ENCODE peak calls at places on chromosomes 7 and 10, in four cellular contexts. U is neuronal stem cell, B is mesenchymal stem cell, Q is IMR-90. L is an unnamed sample.
A peak's percentile ranks its signal among the peaks of the same experiment; 100 is the strongest.

GRCh38 chr10:85623758-85624157 is 742.8 kb downstream of the GRID1 start:
- DNase-seq in U (no peak), B (no peak), Q (no peak), L (no peak)

GRCh38 chr10:76049581-76050290 is 618.3 kb downstream of the LRMDA start:
- DNase-seq in U (no peak), B (peak; percentile 45), Q (no peak), L (no peak)

GRCh38 chr10:97919012-97919411 is 69.4 kb downstream of the GOLGA7B start:
- DNase-seq in U (no peak), B (no peak), Q (no peak), L (no peak)

GRCh38 chr10:51405580-51406367 is 293.6 kb downstream of the CSTF2T start:
- DNase-seq in U (peak; percentile 41), B (no peak), Q (peak; percentile 12), L (peak; percentile 38)

GRCh38 chr10:94076325-94076841 is 82.7 kb downstream of the PLCE1 start:
- DNase-seq in U (no peak), B (peak; percentile 47), Q (peak; percentile 71), L (no peak)

GRCh38 chr7:17489987-17490386 is 191.5 kb downstream of the AHR start:
- DNase-seq in U (no peak), B (no peak), Q (no peak), L (no peak)

GRCh38 chr7:158734861-158735260 is 30.3 kb upstream of the NCAPG2 start:
- DNase-seq in U (no peak), B (peak; percentile 30), Q (peak; percentile 57), L (no peak)

GRCh38 chr7:140451716-140452115 is 27.6 kb downstream of the MKRN1 start:
- DNase-seq in U (no peak), B (no peak), Q (no peak), L (no peak)

GRCh38 chr7:90951229-90951628 is 313.0 kb upstream of the FZD1 start:
- DNase-seq in U (no peak), B (no peak), Q (no peak), L (no peak)

GRCh38 chr7:23471090-23471859 is 984 bp upstream of the IGF2BP3 start:
- DNase-seq in U (peak; percentile 92), B (peak; percentile 89), Q (peak; percentile 68), L (peak; percentile 92)

GRCh38 chr7:108094375-108094774 is 35.8 kb downstream of the LAMB4 start:
- DNase-seq in U (no peak), B (peak; percentile 18), Q (peak; percentile 76), L (no peak)

GRCh38 chr7:158329014-158329610 is 258.5 kb downstream of the PTPRN2 start:
- DNase-seq in U (no peak), B (no peak), Q (no peak), L (peak; percentile 34)

GRCh38 chr10:527416-527815 is 162.1 kb downstream of the DIP2C start:
- DNase-seq in U (no peak), B (no peak), Q (peak; percentile 66), L (no peak)

GRCh38 chr7:28955723-28956607 is 2.2 kb downstream of the TRIL start:
- DNase-seq in U (peak; percentile 72), B (peak; percentile 55), Q (peak; percentile 4), L (peak; percentile 90)

GRCh38 chr10:82609845-82610244 is 734.9 kb downstream of the NRG3 start:
- DNase-seq in U (no peak), B (no peak), Q (no peak), L (peak; percentile 31)

GRCh38 chr7:101743995-101744360 is 73.4 kb upstream of the CUX1 start:
- DNase-seq in U (peak; percentile 39), B (no peak), Q (no peak), L (peak; percentile 74)

GRCh38 chr10:67697646-67698245 is 1.8 kb upstream of the CTNNA3 start:
- DNase-seq in U (no peak), B (peak; percentile 45), Q (peak; percentile 56), L (no peak)

GRCh38 chr7:112238330-112238729 is 31.8 kb downstream of the ZNF277 start:
- DNase-seq in U (no peak), B (no peak), Q (no peak), L (no peak)

GRCh38 chr10:67665491-67665890 is 30.5 kb downstream of the CTNNA3 start:
- DNase-seq in U (no peak), B (no peak), Q (no peak), L (no peak)

GRCh38 chr10:120327671-120328070 is 129.4 kb upstream of the PLPP4 start:
- DNase-seq in U (no peak), B (no peak), Q (no peak), L (no peak)

GRCh38 chr7:101604331-101604933 is 24.7 kb downstream of the MYL10 start:
- DNase-seq in U (no peak), B (no peak), Q (no peak), L (no peak)

GRCh38 chr10:67288688-67289410 is 363.0 kb downstream of the LRRTM3 start:
- DNase-seq in U (no peak), B (no peak), Q (no peak), L (no peak)

GRCh38 chr7:49852619-49853462 is 79.4 kb downstream of the VWC2 start:
- DNase-seq in U (peak; percentile 75), B (peak; percentile 9), Q (peak; percentile 12), L (peak; percentile 70)
- H4K91ac ChIP-seq in U (no peak overlapping the region), B (no peak overlapping the region), Q (no peak overlapping the region), L (no peak overlapping the region)

DNA sequence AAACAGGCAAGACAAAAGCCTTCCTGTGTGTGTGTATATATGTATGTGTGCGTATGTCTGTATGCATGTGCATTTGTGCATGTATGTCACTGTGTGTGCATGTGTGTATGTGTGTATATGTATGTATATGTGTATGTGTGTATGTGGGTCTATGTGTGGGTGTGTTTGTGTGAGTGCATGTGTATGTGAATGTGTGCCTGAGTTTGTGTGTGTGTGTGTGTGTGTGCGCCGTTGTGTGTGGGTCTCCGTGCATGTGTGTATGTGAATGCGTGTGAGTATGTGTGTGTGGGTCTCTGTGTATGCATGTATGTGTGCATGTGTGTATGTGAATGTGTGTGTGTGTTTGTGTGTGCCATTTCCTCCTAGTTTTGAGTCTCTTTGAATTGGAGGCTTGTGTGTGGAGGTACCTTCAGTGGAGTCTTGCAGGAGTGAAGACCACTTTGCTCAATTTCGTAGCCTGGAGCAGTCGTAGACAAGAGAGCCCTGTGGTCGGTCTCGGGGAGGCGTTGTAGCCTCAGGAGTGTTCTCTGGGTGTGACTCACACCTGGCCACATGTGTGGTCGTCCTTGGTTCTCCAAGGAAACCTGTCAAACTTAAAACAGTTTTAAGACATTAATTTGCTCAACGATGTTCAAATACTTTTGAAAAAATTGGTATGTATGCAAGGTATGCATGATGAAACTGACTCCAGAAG is 28.1 kb downstream of the INPP5A start:
- DNase-seq in U (no peak), B (no peak), Q (no peak), L (no peak)
- H3K23ac ChIP-seq in U (peak overlapping the region; percentile 32), B (no peak overlapping the region), Q (no peak overlapping the region), L (no peak overlapping the region)

DNA sequence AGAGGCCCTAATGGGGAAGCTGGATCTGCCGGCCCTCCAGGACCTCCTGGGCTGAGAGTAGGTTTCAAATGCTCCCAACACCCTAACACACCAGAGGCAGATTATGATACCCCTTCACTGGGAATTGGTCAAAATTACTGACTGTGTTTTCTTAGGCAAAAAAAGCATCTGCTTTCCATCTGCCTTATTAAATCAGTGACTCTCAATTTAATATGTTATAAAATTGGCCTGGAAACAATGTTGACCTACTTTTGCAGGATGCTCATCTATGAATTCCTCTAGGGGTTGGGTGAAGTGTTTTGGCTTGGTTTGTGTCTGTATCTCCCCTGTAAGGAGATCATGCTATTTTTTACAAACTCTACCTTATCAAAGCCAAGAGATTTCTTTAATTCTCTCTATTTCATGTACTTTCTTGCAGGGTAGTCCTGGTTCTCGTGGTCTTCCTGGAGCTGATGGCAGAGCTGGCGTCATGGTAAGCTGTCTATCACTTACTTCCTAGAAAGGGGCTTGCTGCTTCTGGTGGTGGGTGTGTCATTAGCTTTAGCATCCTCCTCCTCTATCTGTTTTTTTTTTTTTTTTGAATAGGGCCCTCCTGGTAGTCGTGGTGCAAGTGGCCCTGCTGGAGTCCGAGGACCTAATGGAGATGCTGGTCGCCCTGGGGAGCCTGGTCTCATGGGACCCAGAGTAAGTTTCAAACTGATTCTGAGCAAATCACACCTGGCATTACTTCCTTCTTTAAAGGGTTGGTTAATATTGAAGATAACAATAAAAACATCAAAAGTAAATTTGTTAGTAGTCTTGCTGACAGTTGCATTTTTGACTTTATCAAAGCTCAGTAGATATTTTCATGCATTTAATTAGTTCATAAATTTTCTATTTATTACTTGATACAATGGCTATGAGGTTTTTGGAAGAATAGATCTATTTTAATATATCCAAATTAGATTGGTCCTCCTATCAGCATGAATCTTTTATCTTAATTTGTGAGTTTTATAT is 16.1 kb downstream of the COL1A2 start:
- DNase-seq in U (no peak), B (no peak), Q (no peak), L (no peak)
- H4K91ac ChIP-seq in U (no peak overlapping the region), B (no peak overlapping the region), Q (peak overlapping the region; percentile 60), L (no peak overlapping the region)

GRCh38 chr7:2317556-2318293 is 3.5 kb upstream of the SNX8 start:
- DNase-seq in U (no peak), B (no peak), Q (no peak), L (no peak)

GRCh38 chr7:2313450-2314208 is 612 bp downstream of the SNX8 start:
- DNase-seq in U (no peak), B (peak; percentile 34), Q (no peak), L (no peak)

GRCh38 chr7:2316578-2316977 is 2.3 kb upstream of the SNX8 start:
- DNase-seq in U (no peak), B (no peak), Q (no peak), L (no peak)

GRCh38 chr7:2314209-2314955 is at the start of gene SNX8:
- DNase-seq in U (peak; percentile 78), B (peak; percentile 80), Q (peak; percentile 79), L (peak; percentile 95)

GRCh38 chr7:2315787-2316186 is 1.5 kb upstream of the SNX8 start:
- DNase-seq in U (no peak), B (no peak), Q (no peak), L (no peak)
- H3K23ac ChIP-seq in U (no peak overlapping the region), B (no peak overlapping the region), Q (no peak overlapping the region), L (no peak overlapping the region)

GRCh38 chr10:33065111-33065510 is 107.1 kb upstream of the ITGB1 start:
- DNase-seq in U (no peak), B (no peak), Q (no peak), L (no peak)
- H4K91ac ChIP-seq in U (no peak overlapping the region), B (no peak overlapping the region), Q (no peak overlapping the region), L (no peak overlapping the region)

GRCh38 chr10:17454181-17454800 is at the start of gene ST8SIA6:
- DNase-seq in U (peak; percentile 36), B (peak; percentile 47), Q (peak; percentile 47), L (peak; percentile 42)
- H3K23ac ChIP-seq in U (peak within 1 kb of the TSS; percentile 87), B (no peak within 1 kb of the TSS), Q (peak within 1 kb of the TSS; percentile 1), L (no peak within 1 kb of the TSS)

GRCh38 chr7:66198461-66198860 is 6.7 kb upstream of the TPST1 start:
- DNase-seq in U (no peak), B (no peak), Q (no peak), L (no peak)
- H4K91ac ChIP-seq in U (peak overlapping the region; percentile 72), B (no peak overlapping the region), Q (no peak overlapping the region), L (no peak overlapping the region)

DNA sequence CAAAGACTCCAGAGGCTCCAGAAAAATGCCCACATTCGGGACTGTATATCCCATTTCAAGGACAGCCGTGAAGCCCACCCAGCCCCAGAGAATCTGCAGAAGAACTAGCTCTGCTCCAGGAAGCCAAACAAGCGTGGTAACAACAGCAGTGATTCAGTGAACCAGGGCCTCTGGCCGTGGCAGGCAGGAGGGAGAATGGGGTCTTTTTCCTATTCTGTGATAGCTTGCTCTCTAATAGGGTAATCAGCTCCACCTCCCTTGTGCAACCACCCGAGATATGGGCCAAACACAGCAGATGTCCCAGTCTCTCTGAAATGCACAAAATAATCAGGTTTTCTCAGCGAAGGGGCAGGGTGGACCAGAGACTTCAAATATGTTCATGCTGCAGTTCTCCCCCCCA is 35.8 kb downstream of the CHST15 start:
- DNase-seq in U (no peak), B (no peak), Q (no peak), L (no peak)
- H3K23ac ChIP-seq in U (no peak overlapping the region), B (no peak overlapping the region), Q (no peak overlapping the region), L (no peak overlapping the region)

GRCh38 chr7:53428045-53428444 is 392.6 kb downstream of the POM121L12 start:
- DNase-seq in U (no peak), B (no peak), Q (no peak), L (no peak)
- H4K91ac ChIP-seq in U (no peak overlapping the region), B (no peak overlapping the region), Q (no peak overlapping the region), L (no peak overlapping the region)

L was measured in H9.